ENCODE peak calls at places on chromosomes 1 and 21, in eight cellular contexts. One of them, this sample, is unnamed.

GRCh38 chr1:220448217-220448616 is 79.7 kb upstream of the MARK1 start:
- DNase-seq in fibroblast of lung: no peak
- DNase-seq in GM12865: peak; percentile 39
- DNase-seq in left kidney: no peak
- DNase-seq in EH: no peak
- DNase-seq in amniotic stem cell: no peak
- DNase-seq in DMS53: no peak
- DNase-seq in mammary epithelial cell: no peak
- DNase-seq in this sample: no peak

GRCh38 chr1:43853161-43853921 is 80.3 kb upstream of the ARTN start:
- DNase-seq in fibroblast of lung: peak; percentile 89
- DNase-seq in GM12865: peak; percentile 68
- DNase-seq in left kidney: no peak
- DNase-seq in EH: peak; percentile 80
- DNase-seq in amniotic stem cell: no peak
- DNase-seq in DMS53: peak; percentile 47
- DNase-seq in mammary epithelial cell: peak; percentile 58
- DNase-seq in this sample: no peak

GRCh38 chr1:54409156-54410142 is 3.3 kb upstream of the SSBP3 start:
- DNase-seq in fibroblast of lung: no peak
- DNase-seq in GM12865: peak; percentile 78
- DNase-seq in left kidney: no peak
- DNase-seq in EH: no peak
- DNase-seq in amniotic stem cell: no peak
- DNase-seq in DMS53: no peak
- DNase-seq in mammary epithelial cell: peak; percentile 45
- DNase-seq in this sample: no peak

GRCh38 chr1:179807291-179807690 is 64.2 kb downstream of the FAM163A start:
- DNase-seq in fibroblast of lung: no peak
- DNase-seq in GM12865: no peak
- DNase-seq in left kidney: no peak
- DNase-seq in EH: no peak
- DNase-seq in amniotic stem cell: no peak
- DNase-seq in DMS53: no peak
- DNase-seq in mammary epithelial cell: no peak
- DNase-seq in this sample: no peak

GRCh38 chr1:41003640-41004220 is 17.8 kb downstream of the SLFNL1 start:
- DNase-seq in fibroblast of lung: peak; percentile 98
- DNase-seq in GM12865: peak; percentile 95
- DNase-seq in left kidney: peak; percentile 80
- DNase-seq in EH: peak; percentile 100
- DNase-seq in amniotic stem cell: peak; percentile 97
- DNase-seq in DMS53: peak; percentile 60
- DNase-seq in mammary epithelial cell: peak; percentile 97
- DNase-seq in this sample: peak; percentile 80

GRCh38 chr1:153032677-153033308 is 1.8 kb downstream of the SPRR1B start:
- DNase-seq in fibroblast of lung: peak; percentile 59
- DNase-seq in GM12865: peak; percentile 26
- DNase-seq in left kidney: peak; percentile 27
- DNase-seq in EH: peak; percentile 62
- DNase-seq in amniotic stem cell: no peak
- DNase-seq in DMS53: peak; percentile 45
- DNase-seq in mammary epithelial cell: peak; percentile 97
- DNase-seq in this sample: no peak

GRCh38 chr1:100009458-100009857 is 39.7 kb downstream of the SLC35A3 start:
- DNase-seq in fibroblast of lung: peak; percentile 22
- DNase-seq in GM12865: no peak
- DNase-seq in left kidney: no peak
- DNase-seq in EH: peak; percentile 74
- DNase-seq in amniotic stem cell: no peak
- DNase-seq in DMS53: no peak
- DNase-seq in mammary epithelial cell: peak; percentile 36
- DNase-seq in this sample: no peak

GRCh38 chr21:35850029-35850428 is 210.3 kb downstream of the SETD4 start:
- DNase-seq in fibroblast of lung: peak; percentile 52
- DNase-seq in GM12865: no peak
- DNase-seq in left kidney: no peak
- DNase-seq in EH: peak; percentile 84
- DNase-seq in amniotic stem cell: peak; percentile 40
- DNase-seq in DMS53: no peak
- DNase-seq in mammary epithelial cell: peak; percentile 7
- DNase-seq in this sample: no peak

GRCh38 chr21:17900281-17900989 is 81.3 kb upstream of the C21orf91 start:
- DNase-seq in fibroblast of lung: no peak
- DNase-seq in GM12865: no peak
- DNase-seq in left kidney: no peak
- DNase-seq in EH: no peak
- DNase-seq in amniotic stem cell: no peak
- DNase-seq in DMS53: no peak
- DNase-seq in mammary epithelial cell: no peak
- DNase-seq in this sample: no peak

GRCh38 chr1:45979778-45980176 is 152.7 kb downstream of the PIK3R3 start:
- DNase-seq in fibroblast of lung: no peak
- DNase-seq in GM12865: no peak
- DNase-seq in left kidney: no peak
- DNase-seq in EH: no peak
- DNase-seq in amniotic stem cell: no peak
- DNase-seq in DMS53: peak; percentile 80
- DNase-seq in mammary epithelial cell: no peak
- DNase-seq in this sample: no peak

GRCh38 chr1:181424786-181425403 is 58.4 kb upstream of the CACNA1E start:
- DNase-seq in fibroblast of lung: peak; percentile 41
- DNase-seq in GM12865: peak; percentile 76
- DNase-seq in left kidney: peak; percentile 90
- DNase-seq in EH: peak; percentile 67
- DNase-seq in amniotic stem cell: peak; percentile 13
- DNase-seq in DMS53: peak; percentile 87
- DNase-seq in mammary epithelial cell: peak; percentile 42
- DNase-seq in this sample: peak; percentile 80

GRCh38 chr1:6424000-6424565 is 493 bp upstream of the ESPN start:
- DNase-seq in fibroblast of lung: no peak
- DNase-seq in GM12865: no peak
- DNase-seq in left kidney: peak; percentile 39
- DNase-seq in EH: no peak
- DNase-seq in amniotic stem cell: no peak
- DNase-seq in DMS53: peak; percentile 64
- DNase-seq in mammary epithelial cell: no peak
- DNase-seq in this sample: no peak

GRCh38 chr1:74971982-74972381 is 162.2 kb upstream of the LHX8 start:
- DNase-seq in fibroblast of lung: no peak
- DNase-seq in GM12865: no peak
- DNase-seq in left kidney: peak; percentile 5
- DNase-seq in EH: no peak
- DNase-seq in amniotic stem cell: no peak
- DNase-seq in DMS53: no peak
- DNase-seq in mammary epithelial cell: no peak
- DNase-seq in this sample: no peak

GRCh38 chr21:37225440-37225839 is 41.7 kb downstream of the VPS26C start:
- DNase-seq in fibroblast of lung: no peak
- DNase-seq in GM12865: no peak
- DNase-seq in left kidney: no peak
- DNase-seq in EH: no peak
- DNase-seq in amniotic stem cell: no peak
- DNase-seq in DMS53: no peak
- DNase-seq in mammary epithelial cell: no peak
- DNase-seq in this sample: peak; percentile 16

GRCh38 chr1:28115267-28115666 is 26.9 kb upstream of the EYA3 start:
- DNase-seq in fibroblast of lung: peak; percentile 46
- DNase-seq in GM12865: peak; percentile 78
- DNase-seq in left kidney: no peak
- DNase-seq in EH: peak; percentile 27
- DNase-seq in amniotic stem cell: no peak
- DNase-seq in DMS53: no peak
- DNase-seq in mammary epithelial cell: no peak
- DNase-seq in this sample: no peak

GRCh38 chr1:14190508-14190907 is 408.0 kb upstream of the KAZN start:
- DNase-seq in fibroblast of lung: peak; percentile 63
- DNase-seq in GM12865: no peak
- DNase-seq in left kidney: no peak
- DNase-seq in EH: no peak
- DNase-seq in amniotic stem cell: no peak
- DNase-seq in DMS53: no peak
- DNase-seq in mammary epithelial cell: peak; percentile 81
- DNase-seq in this sample: no peak

GRCh38 chr1:8740034-8740449 is 77.4 kb downstream of the RERE start:
- DNase-seq in fibroblast of lung: peak; percentile 88
- DNase-seq in GM12865: no peak
- DNase-seq in left kidney: no peak
- DNase-seq in EH: peak; percentile 78
- DNase-seq in amniotic stem cell: peak; percentile 10
- DNase-seq in DMS53: peak; percentile 47
- DNase-seq in mammary epithelial cell: peak; percentile 95
- DNase-seq in this sample: no peak

GRCh38 chr1:45038240-45038639 is 26.2 kb downstream of the UROD start:
- DNase-seq in fibroblast of lung: no peak
- DNase-seq in GM12865: no peak
- DNase-seq in left kidney: no peak
- DNase-seq in EH: no peak
- DNase-seq in amniotic stem cell: no peak
- DNase-seq in DMS53: no peak
- DNase-seq in mammary epithelial cell: no peak
- DNase-seq in this sample: no peak

GRCh38 chr1:186236921-186237320 is 138.1 kb downstream of the TPR start:
- DNase-seq in fibroblast of lung: peak; percentile 96
- DNase-seq in GM12865: no peak
- DNase-seq in left kidney: no peak
- DNase-seq in EH: peak; percentile 98
- DNase-seq in amniotic stem cell: peak; percentile 71
- DNase-seq in DMS53: peak; percentile 59
- DNase-seq in mammary epithelial cell: peak; percentile 93
- DNase-seq in this sample: no peak

GRCh38 chr1:40722622-40723021 is 31.1 kb downstream of the NFYC start:
- DNase-seq in fibroblast of lung: no peak
- DNase-seq in GM12865: peak; percentile 23
- DNase-seq in left kidney: no peak
- DNase-seq in EH: no peak
- DNase-seq in amniotic stem cell: no peak
- DNase-seq in DMS53: no peak
- DNase-seq in mammary epithelial cell: no peak
- DNase-seq in this sample: no peak

GRCh38 chr1:117631361-117631760 is 25.5 kb downstream of the TENT5C start:
- DNase-seq in fibroblast of lung: no peak
- DNase-seq in GM12865: peak; percentile 57
- DNase-seq in left kidney: peak; percentile 36
- DNase-seq in EH: no peak
- DNase-seq in amniotic stem cell: no peak
- DNase-seq in DMS53: peak; percentile 86
- DNase-seq in mammary epithelial cell: no peak
- DNase-seq in this sample: no peak

GRCh38 chr1:234478481-234479309 is at the start of gene TARBP1:
- DNase-seq in fibroblast of lung: peak; percentile 79
- DNase-seq in GM12865: peak; percentile 91
- DNase-seq in left kidney: peak; percentile 94
- DNase-seq in EH: peak; percentile 78
- DNase-seq in amniotic stem cell: peak; percentile 19
- DNase-seq in DMS53: peak; percentile 91
- DNase-seq in mammary epithelial cell: peak; percentile 73
- DNase-seq in this sample: peak; percentile 46

This sample was measured in CD4-positive, alpha-beta T cell.